ENCODE peak calls at places on chromosomes 2 and 18, in ten cellular contexts. V, M, D, B, Q, J, O, P, R and A are unnamed samples.

GRCh38 chr2:100976634-100977391 is 25.3 kb upstream of the RPL31 start:
- DNase-seq in V (no peak), M (no peak), D (no peak), B (no peak), Q (no peak), J (peak), O (peak), P (peak), R (no peak), A (no peak)

GRCh38 chr2:206361407-206362045 is 81.8 kb upstream of the ADAM23 start:
- DNase-seq in V (no peak), M (no peak), D (no peak), B (no peak), Q (no peak), J (peak), O (no peak), P (no peak), R (peak), A (no peak)

GRCh38 chr2:29235411-29235810 is 120.2 kb downstream of the CLIP4 start:
- DNase-seq in V (no peak), M (no peak), D (no peak), B (no peak), Q (no peak), J (no peak), O (peak), P (no peak), R (no peak), A (no peak)

GRCh38 chr18:36338420-36338933 is 41.0 kb downstream of the FHOD3 start:
- DNase-seq in V (peak), M (peak), D (no peak), B (no peak), Q (no peak), J (no peak), O (no peak), P (no peak), R (no peak), A (no peak)

GRCh38 chr18:61062241-61062640 is 271.0 kb upstream of the CDH20 start:
- DNase-seq in V (no peak), M (no peak), D (no peak), B (no peak), Q (no peak), J (no peak), O (no peak), P (no peak), R (no peak), A (no peak)

GRCh38 chr18:59006461-59007067 is 133.1 kb upstream of the SEC11C start:
- DNase-seq in V (no peak), M (no peak), D (no peak), B (no peak), Q (no peak), J (no peak), O (no peak), P (no peak), R (no peak), A (no peak)

GRCh38 chr2:20282916-20283592 is 58.1 kb upstream of the SDC1 start:
- DNase-seq in V (peak), M (no peak), D (peak), B (no peak), Q (peak), J (no peak), O (peak), P (peak), R (no peak), A (no peak)

GRCh38 chr2:23637011-23637778 is 252.2 kb downstream of the KLHL29 start:
- DNase-seq in V (peak), M (no peak), D (no peak), B (no peak), Q (no peak), J (no peak), O (no peak), P (peak), R (no peak), A (no peak)

GRCh38 chr2:28461056-28461455 is 34.8 kb upstream of the PLB1 start:
- DNase-seq in V (no peak), M (no peak), D (no peak), B (no peak), Q (no peak), J (no peak), O (no peak), P (no peak), R (no peak), A (no peak)

GRCh38 chr18:995641-996040 is 91.0 kb downstream of the ADCYAP1 start:
- DNase-seq in V (no peak), M (no peak), D (no peak), B (no peak), Q (no peak), J (no peak), O (no peak), P (peak), R (peak), A (no peak)

GRCh38 chr18:32624182-32624723 is 148.6 kb downstream of the KLHL14 start:
- DNase-seq in V (no peak), M (no peak), D (no peak), B (no peak), Q (no peak), J (no peak), O (no peak), P (no peak), R (no peak), A (no peak)

GRCh38 chr2:172092716-172093415 is 7.6 kb downstream of the DLX1 start:
- DNase-seq in V (peak), M (no peak), D (no peak), B (no peak), Q (no peak), J (peak), O (no peak), P (no peak), R (no peak), A (no peak)

GRCh38 chr2:162172802-162173201 is 20.8 kb upstream of the GCG start:
- DNase-seq in V (no peak), M (no peak), D (no peak), B (no peak), Q (no peak), J (no peak), O (no peak), P (no peak), R (no peak), A (no peak)

GRCh38 chr18:47191956-47192355 is 15.8 kb upstream of the IER3IP1 start:
- DNase-seq in V (no peak), M (no peak), D (no peak), B (no peak), Q (no peak), J (no peak), O (no peak), P (peak), R (no peak), A (no peak)

GRCh38 chr2:183035298-183035953 is 2.8 kb downstream of the NCKAP1 start:
- DNase-seq in V (no peak), M (no peak), D (no peak), B (no peak), Q (no peak), J (no peak), O (no peak), P (peak), R (no peak), A (no peak)

GRCh38 chr18:79524181-79525078 is 128.7 kb downstream of the NFATC1 start:
- DNase-seq in V (no peak), M (peak), D (no peak), B (no peak), Q (no peak), J (peak), O (no peak), P (no peak), R (no peak), A (no peak)

GRCh38 chr2:82476094-82476493 is 1983.0 kb downstream of the SUCLG1 start:
- DNase-seq in V (no peak), M (no peak), D (no peak), B (no peak), Q (no peak), J (no peak), O (no peak), P (no peak), R (no peak), A (no peak)

GRCh38 chr2:150978053-150978452 is 283.6 kb downstream of the RBM43 start:
- DNase-seq in V (no peak), M (no peak), D (no peak), B (no peak), Q (no peak), J (no peak), O (no peak), P (no peak), R (no peak), A (no peak)

GRCh38 chr2:205022751-205023150 is 477.5 kb downstream of the PARD3B start:
- DNase-seq in V (no peak), M (no peak), D (no peak), B (no peak), Q (no peak), J (no peak), O (no peak), P (no peak), R (no peak), A (no peak)

GRCh38 chr2:9222246-9222898 is 15.8 kb downstream of the ASAP2 start:
- DNase-seq in V (no peak), M (peak), D (no peak), B (no peak), Q (no peak), J (no peak), O (no peak), P (peak), R (no peak), A (no peak)

GRCh38 chr2:139033300-139033699 is 253.1 kb upstream of the NXPH2 start:
- DNase-seq in V (no peak), M (no peak), D (no peak), B (no peak), Q (no peak), J (no peak), O (no peak), P (no peak), R (peak), A (no peak)

GRCh38 chr2:24926602-24927252 is 6.7 kb upstream of the ADCY3 start:
- DNase-seq in V (no peak), M (peak), D (no peak), B (no peak), Q (peak), J (no peak), O (peak), P (no peak), R (no peak), A (no peak)

GRCh38 chr2:231590614-231591013 is 2.0 kb upstream of the TEX44 start:
- DNase-seq in V (no peak), M (no peak), D (no peak), B (no peak), Q (no peak), J (no peak), O (no peak), P (no peak), R (no peak), A (no peak)

GRCh38 chr2:71589763-71590162 is 136.4 kb downstream of the DYSF start:
- DNase-seq in V (no peak), M (no peak), D (no peak), B (no peak), Q (no peak), J (no peak), O (no peak), P (no peak), R (no peak), A (no peak)

GRCh38 chr2:234603619-234604018 is 106.7 kb upstream of the ARL4C start:
- DNase-seq in V (no peak), M (no peak), D (no peak), B (no peak), Q (no peak), J (no peak), O (no peak), P (no peak), R (no peak), A (no peak)

GRCh38 chr18:62928316-62928715 is 213.0 kb downstream of the PHLPP1 start:
- DNase-seq in V (no peak), M (no peak), D (no peak), B (no peak), Q (no peak), J (no peak), O (no peak), P (peak), R (no peak), A (no peak)

GRCh38 chr2:88450186-88450585 is 2.3 kb downstream of the FOXI3 start:
- DNase-seq in V (no peak), M (no peak), D (no peak), B (no peak), Q (no peak), J (no peak), O (no peak), P (no peak), R (no peak), A (no peak)

GRCh38 chr18:57581301-57581934 is 5.1 kb downstream of the FECH start:
- DNase-seq in V (no peak), M (no peak), D (no peak), B (peak), Q (no peak), J (peak), O (no peak), P (no peak), R (no peak), A (no peak)

GRCh38 chr2:71001592-71002570 is 7.2 kb upstream of the TEX261 start:
- DNase-seq in V (peak), M (no peak), D (no peak), B (no peak), Q (no peak), J (peak), O (no peak), P (no peak), R (no peak), A (no peak)

GRCh38 chr2:209316141-209316540 is 107.7 kb upstream of the MAP2 start:
- DNase-seq in V (no peak), M (no peak), D (no peak), B (no peak), Q (no peak), J (no peak), O (no peak), P (no peak), R (no peak), A (no peak)

GRCh38 chr18:49901862-49902340 is 88.6 kb upstream of the ACAA2 start:
- DNase-seq in V (no peak), M (no peak), D (no peak), B (no peak), Q (no peak), J (no peak), O (no peak), P (no peak), R (no peak), A (no peak)

GRCh38 chr2:205686231-205687017 is 4.1 kb downstream of the NRP2 start:
- DNase-seq in V (peak), M (no peak), D (no peak), B (no peak), Q (no peak), J (no peak), O (no peak), P (peak), R (no peak), A (no peak)

GRCh38 chr2:72144746-72145657 is 2.7 kb downstream of the CYP26B1 start:
- DNase-seq in V (peak), M (peak), D (no peak), B (no peak), Q (peak), J (peak), O (peak), P (no peak), R (peak), A (no peak)

GRCh38 chr2:163658556-163658955 is 77.3 kb downstream of the FIGN start:
- DNase-seq in V (no peak), M (no peak), D (no peak), B (no peak), Q (no peak), J (no peak), O (no peak), P (no peak), R (no peak), A (no peak)

GRCh38 chr2:106193491-106193976 is 567 bp downstream of the UXS1 start:
- DNase-seq in V (peak), M (no peak), D (no peak), B (peak), Q (peak), J (peak), O (no peak), P (no peak), R (peak), A (peak)

GRCh38 chr2:229695971-229696370 is 18.4 kb downstream of the DNER start:
- DNase-seq in V (no peak), M (no peak), D (no peak), B (no peak), Q (no peak), J (no peak), O (no peak), P (no peak), R (no peak), A (no peak)

GRCh38 chr2:63058149-63058741 is 7.6 kb downstream of the OTX1 start:
- DNase-seq in V (peak), M (no peak), D (no peak), B (no peak), Q (no peak), J (peak), O (no peak), P (peak), R (no peak), A (no peak)

DNA sequence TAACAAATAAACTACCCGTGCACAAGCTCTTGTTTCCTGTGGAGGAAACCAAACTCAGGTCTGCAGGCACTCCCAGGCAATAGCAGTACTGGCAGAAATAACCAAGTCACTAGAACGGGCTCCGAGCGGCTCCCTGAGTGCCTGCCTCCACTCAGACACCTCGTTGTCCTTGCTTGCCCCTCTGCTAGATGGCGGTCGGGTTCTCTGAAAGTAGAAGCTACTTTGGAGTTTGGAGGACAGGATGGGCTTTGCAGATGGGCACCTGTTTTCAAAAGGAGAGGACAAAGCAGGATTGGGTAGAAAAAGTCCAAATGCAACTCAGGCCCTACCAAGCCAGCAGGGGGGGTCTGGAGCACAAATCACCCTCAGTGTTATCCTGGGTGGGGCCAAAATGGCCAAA is 136.4 kb downstream of the LRRC30 start:
- DNase-seq in V (no peak), M (no peak), D (no peak), B (no peak), Q (no peak), J (no peak), O (no peak), P (no peak), R (no peak), A (no peak)
- TF ChIP-seq CTCF in V (no peak), M (peak), D (no peak), B (no peak), Q (no peak), J (no peak), O (no peak), P (no peak), R (no peak), A (no peak)

GRCh38 chr2:121480826-121481225 is 49.9 kb upstream of the RNU4ATAC start:
- DNase-seq in V (peak), M (no peak), D (peak), B (no peak), Q (no peak), J (no peak), O (no peak), P (peak), R (no peak), A (no peak)

GRCh38 chr2:121483021-121483420 is 47.7 kb upstream of the RNU4ATAC start:
- DNase-seq in V (no peak), M (no peak), D (no peak), B (no peak), Q (no peak), J (no peak), O (no peak), P (peak), R (no peak), A (no peak)

GRCh38 chr2:121476714-121477113 is 54.0 kb upstream of the RNU4ATAC start:
- DNase-seq in V (no peak), M (no peak), D (no peak), B (no peak), Q (no peak), J (no peak), O (no peak), P (no peak), R (no peak), A (no peak)

GRCh38 chr2:121478996-121479735 is 51.5 kb upstream of the RNU4ATAC start:
- DNase-seq in V (no peak), M (no peak), D (no peak), B (no peak), Q (no peak), J (no peak), O (no peak), P (peak), R (no peak), A (no peak)

GRCh38 chr2:121479882-121480522 is 50.7 kb upstream of the RNU4ATAC start:
- DNase-seq in V (peak), M (no peak), D (no peak), B (no peak), Q (no peak), J (no peak), O (no peak), P (no peak), R (no peak), A (no peak)
- TF ChIP-seq CTCF in V (peak), M (no peak), D (peak), B (no peak), Q (no peak), J (no peak), O (no peak), P (no peak), R (no peak), A (no peak)

GRCh38 chr2:133264951-133265949 is 303.0 kb downstream of the NCKAP5 start:
- DNase-seq in V (peak), M (no peak), D (no peak), B (no peak), Q (peak), J (peak), O (peak), P (no peak), R (no peak), A (peak)

GRCh38 chr2:133266075-133266925 is 302.0 kb downstream of the NCKAP5 start:
- DNase-seq in V (peak), M (no peak), D (no peak), B (no peak), Q (no peak), J (peak), O (peak), P (no peak), R (no peak), A (peak)

GRCh38 chr2:133266926-133267590 is 301.2 kb downstream of the NCKAP5 start:
- DNase-seq in V (peak), M (no peak), D (no peak), B (no peak), Q (no peak), J (no peak), O (no peak), P (no peak), R (no peak), A (peak)

DNA sequence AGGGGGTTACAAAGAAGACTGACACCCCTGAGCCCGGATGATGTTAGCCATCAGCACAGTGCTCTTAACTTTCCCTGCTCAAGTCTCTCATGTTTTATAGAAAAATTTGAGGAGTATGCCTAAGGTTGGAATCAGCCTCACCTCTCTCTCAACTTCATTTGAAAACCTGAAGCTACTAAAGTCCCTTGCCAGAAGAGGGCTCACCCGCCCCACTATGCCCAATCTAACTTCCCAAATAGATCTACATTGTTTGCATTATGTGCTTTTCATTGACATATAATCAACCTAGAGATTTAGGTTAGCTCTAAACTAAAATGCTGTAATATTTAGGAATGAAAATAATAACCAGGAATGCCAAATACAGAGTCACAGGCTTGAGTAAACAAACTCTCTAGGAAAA is 305.4 kb downstream of the NCKAP5 start:
- DNase-seq in V (no peak), M (no peak), D (no peak), B (no peak), Q (no peak), J (no peak), O (no peak), P (no peak), R (no peak), A (no peak)
- TF ChIP-seq CTCF in V (peak), M (peak), D (peak), B (no peak), Q (no peak), J (no peak), O (peak), P (peak), R (peak), A (peak)

GRCh38 chr2:120226296-120226695 is 3.1 kb upstream of the TMEM185B start:
- DNase-seq in V (no peak), M (no peak), D (no peak), B (no peak), Q (peak), J (no peak), O (peak), P (no peak), R (no peak), A (no peak)

GRCh38 chr2:120229341-120229740 is 6.1 kb upstream of the TMEM185B start:
- DNase-seq in V (no peak), M (no peak), D (no peak), B (no peak), Q (no peak), J (no peak), O (peak), P (no peak), R (no peak), A (no peak)

GRCh38 chr2:120227111-120227991 is 4.2 kb upstream of the TMEM185B start:
- DNase-seq in V (no peak), M (no peak), D (no peak), B (no peak), Q (no peak), J (no peak), O (peak), P (no peak), R (peak), A (no peak)

GRCh38 chr2:120230515-120231471 is 7.6 kb upstream of the TMEM185B start:
- DNase-seq in V (no peak), M (no peak), D (no peak), B (no peak), Q (peak), J (no peak), O (no peak), P (no peak), R (no peak), A (no peak)

GRCh38 chr2:120228503-120228902 is 5.3 kb upstream of the TMEM185B start:
- DNase-seq in V (no peak), M (no peak), D (no peak), B (no peak), Q (no peak), J (no peak), O (peak), P (no peak), R (no peak), A (no peak)
- TF ChIP-seq CTCF in V (no peak), M (no peak), D (no peak), B (no peak), Q (no peak), J (no peak), O (no peak), P (no peak), R (no peak), A (no peak)